ENCODE peak calls at places on chromosomes 6 and 20, in ten cellular contexts. Y, U, A, K, I, J, B, W, E and Q are unnamed samples.

GRCh38 chr20:14889503-14890125 is 552.2 kb upstream of the FLRT3 start:
- DNase-seq in Y (no peak), U (peak), A (no peak), K (no peak), I (no peak), J (no peak), B (peak), W (no peak), E (no peak), Q (no peak)

GRCh38 chr20:17610566-17611289 is 40.9 kb downstream of the DSTN start:
- DNase-seq in Y (peak), U (no peak), A (no peak), K (no peak), I (no peak), J (no peak), B (no peak), W (peak), E (no peak), Q (no peak)

GRCh38 chr6:105900120-105900937 is 185.8 kb upstream of the PRDM1 start:
- DNase-seq in Y (peak), U (peak), A (peak), K (no peak), I (no peak), J (no peak), B (peak), W (no peak), E (peak), Q (no peak)

GRCh38 chr6:145756170-145756662 is 20.9 kb upstream of the EPM2A start:
- DNase-seq in Y (peak), U (peak), A (peak), K (no peak), I (no peak), J (peak), B (no peak), W (no peak), E (peak), Q (no peak)

GRCh38 chr6:25898289-25898977 is 24.4 kb upstream of the SLC17A3 start:
- DNase-seq in Y (no peak), U (no peak), A (no peak), K (no peak), I (no peak), J (no peak), B (no peak), W (no peak), E (no peak), Q (no peak)

GRCh38 chr20:59820204-59821041 is 113.0 kb downstream of the SYCP2 start:
- DNase-seq in Y (no peak), U (no peak), A (no peak), K (no peak), I (no peak), J (no peak), B (no peak), W (no peak), E (no peak), Q (no peak)

GRCh38 chr6:28357036-28357435 is 7.3 kb downstream of the ZKSCAN3 start:
- DNase-seq in Y (no peak), U (no peak), A (no peak), K (no peak), I (no peak), J (no peak), B (no peak), W (no peak), E (no peak), Q (no peak)

GRCh38 chr6:72894091-72894490 is 272.2 kb downstream of the KCNQ5 start:
- DNase-seq in Y (no peak), U (no peak), A (no peak), K (no peak), I (no peak), J (no peak), B (no peak), W (no peak), E (no peak), Q (no peak)

GRCh38 chr6:2412731-2413130 is 167.3 kb upstream of the GMDS start:
- DNase-seq in Y (peak), U (peak), A (peak), K (no peak), I (no peak), J (no peak), B (no peak), W (no peak), E (peak), Q (no peak)

GRCh38 chr6:142387997-142388815 is 86.4 kb downstream of the ADGRG6 start:
- DNase-seq in Y (peak), U (no peak), A (no peak), K (no peak), I (no peak), J (no peak), B (no peak), W (no peak), E (peak), Q (no peak)

GRCh38 chr6:71478834-71479541 is 190.4 kb downstream of the OGFRL1 start:
- DNase-seq in Y (peak), U (peak), A (peak), K (no peak), I (no peak), J (no peak), B (no peak), W (no peak), E (peak), Q (no peak)

GRCh38 chr6:122869437-122870024 is 80.5 kb downstream of the SMPDL3A start:
- DNase-seq in Y (peak), U (peak), A (peak), K (no peak), I (peak), J (peak), B (peak), W (no peak), E (peak), Q (no peak)

GRCh38 chr6:44000164-44000842 is 126.9 kb downstream of the MRPL14 start:
- DNase-seq in Y (no peak), U (no peak), A (no peak), K (no peak), I (no peak), J (peak), B (no peak), W (peak), E (no peak), Q (peak)

GRCh38 chr6:10904015-10904414 is 17.2 kb downstream of the SYCP2L start:
- DNase-seq in Y (no peak), U (no peak), A (no peak), K (no peak), I (no peak), J (no peak), B (no peak), W (no peak), E (no peak), Q (no peak)

GRCh38 chr6:125994659-125995488 is 8.5 kb downstream of the TRMT11 start:
- DNase-seq in Y (no peak), U (no peak), A (no peak), K (no peak), I (no peak), J (no peak), B (peak), W (no peak), E (no peak), Q (no peak)

GRCh38 chr20:32886652-32887051 is 27.9 kb downstream of the EFCAB8 start:
- DNase-seq in Y (no peak), U (no peak), A (no peak), K (no peak), I (no peak), J (no peak), B (no peak), W (no peak), E (no peak), Q (no peak)

GRCh38 chr6:109315331-109316129 is 66.7 kb downstream of the CD164 start:
- DNase-seq in Y (no peak), U (no peak), A (no peak), K (no peak), I (no peak), J (no peak), B (peak), W (no peak), E (no peak), Q (no peak)

GRCh38 chr6:160692369-160692959 is 9.6 kb upstream of the PLG start:
- DNase-seq in Y (no peak), U (no peak), A (no peak), K (no peak), I (no peak), J (no peak), B (no peak), W (no peak), E (no peak), Q (no peak)

GRCh38 chr20:49612127-49612738 is 44.3 kb upstream of the PTGIS start:
- DNase-seq in Y (no peak), U (no peak), A (no peak), K (no peak), I (no peak), J (no peak), B (no peak), W (no peak), E (no peak), Q (no peak)

GRCh38 chr6:18284261-18284660 is 19.9 kb upstream of the DEK start:
- DNase-seq in Y (no peak), U (no peak), A (no peak), K (no peak), I (no peak), J (no peak), B (no peak), W (no peak), E (no peak), Q (no peak)

GRCh38 chr6:69994251-69994650 is 127.9 kb downstream of the COL19A1 start:
- DNase-seq in Y (peak), U (no peak), A (peak), K (no peak), I (no peak), J (no peak), B (no peak), W (no peak), E (peak), Q (no peak)

GRCh38 chr20:37356961-37357371 is 11.0 kb downstream of the SRC start:
- DNase-seq in Y (no peak), U (no peak), A (no peak), K (no peak), I (no peak), J (no peak), B (no peak), W (no peak), E (no peak), Q (no peak)

GRCh38 chr6:80608881-80609280 is 502.4 kb downstream of the BCKDHB start:
- DNase-seq in Y (peak), U (no peak), A (no peak), K (no peak), I (no peak), J (no peak), B (no peak), W (no peak), E (no peak), Q (no peak)

GRCh38 chr6:621916-622315 is 35.0 kb downstream of the HUS1B start:
- DNase-seq in Y (peak), U (peak), A (no peak), K (no peak), I (no peak), J (no peak), B (peak), W (no peak), E (no peak), Q (no peak)

GRCh38 chr20:45088247-45088646 is 12.7 kb downstream of the KCNS1 start:
- DNase-seq in Y (peak), U (peak), A (peak), K (no peak), I (no peak), J (no peak), B (no peak), W (no peak), E (peak), Q (no peak)

GRCh38 chr6:1311400-1312192 is at the start of gene FOXQ1:
- DNase-seq in Y (no peak), U (peak), A (no peak), K (no peak), I (no peak), J (peak), B (peak), W (no peak), E (no peak), Q (no peak)

GRCh38 chr6:113570176-113570575 is 287.0 kb upstream of the MARCKS start:
- DNase-seq in Y (peak), U (no peak), A (no peak), K (no peak), I (no peak), J (no peak), B (no peak), W (no peak), E (peak), Q (no peak)

GRCh38 chr6:134379086-134379485 is 61.2 kb upstream of the SGK1 start:
- DNase-seq in Y (no peak), U (no peak), A (no peak), K (no peak), I (no peak), J (no peak), B (no peak), W (no peak), E (no peak), Q (peak)

GRCh38 chr6:157238346-157238745 is 85.0 kb downstream of the TMEM242 start:
- DNase-seq in Y (no peak), U (no peak), A (no peak), K (no peak), I (no peak), J (no peak), B (no peak), W (no peak), E (no peak), Q (no peak)

GRCh38 chr6:30518505-30518850 is 29.2 kb downstream of the HLA-E start:
- DNase-seq in Y (no peak), U (no peak), A (no peak), K (no peak), I (no peak), J (no peak), B (no peak), W (no peak), E (no peak), Q (no peak)

GRCh38 chr6:35725721-35726438 is 11.0 kb upstream of the ARMC12 start:
- DNase-seq in Y (no peak), U (peak), A (no peak), K (no peak), I (no peak), J (peak), B (no peak), W (no peak), E (no peak), Q (no peak)

GRCh38 chr6:169386431-169387057 is 132.9 kb upstream of the THBS2 start:
- DNase-seq in Y (peak), U (peak), A (no peak), K (no peak), I (no peak), J (no peak), B (no peak), W (no peak), E (no peak), Q (no peak)

GRCh38 chr20:22379472-22379871 is 204.9 kb downstream of the FOXA2 start:
- DNase-seq in Y (no peak), U (peak), A (peak), K (no peak), I (no peak), J (no peak), B (no peak), W (no peak), E (no peak), Q (no peak)